ENCODE peak calls at places on chromosomes 16 and 17, in seven cellular contexts. A is CD8-positive, alpha-beta T cell; T is RWPE1; E is left ventricle myocardium inferior; Q is neural progenitor cell; M is esophagus muscularis mucosa; N is CD4-positive, alpha-beta T cell. J is an unnamed sample.
A peak's percentile ranks its signal among the peaks of the same experiment; 100 is the strongest.

GRCh38 chr17:20702692-20703091 is 123.2 kb downstream of the CDRT15L2 start:
- DNase-seq in A (no peak), T (no peak), E (no peak), Q (no peak), M (no peak), N (no peak), J (no peak)

GRCh38 chr17:4648741-4649140 is 7.3 kb upstream of the ALOX15 start:
- DNase-seq in A (no peak), T (no peak), E (no peak), Q (no peak), M (no peak), N (no peak), J (no peak)

GRCh38 chr17:47729486-47729885 is 3.5 kb upstream of the TBX21 start:
- DNase-seq in A (no peak), T (no peak), E (no peak), Q (no peak), M (no peak), N (no peak), J (no peak)

GRCh38 chr17:32807577-32807976 is 69.3 kb downstream of the MYO1D start:
- DNase-seq in A (no peak), T (no peak), E (no peak), Q (no peak), M (no peak), N (no peak), J (no peak)

GRCh38 chr17:27293359-27293897 is 486 bp upstream of the WSB1 start:
- DNase-seq in A (peak; percentile 6), T (no peak), E (no peak), Q (peak; percentile 16), M (no peak), N (peak; percentile 6), J (no peak)

GRCh38 chr16:30541502-30542329 is 7.1 kb upstream of the ZNF747 start:
- DNase-seq in A (no peak), T (no peak), E (no peak), Q (peak; percentile 18), M (no peak), N (no peak), J (no peak)

GRCh38 chr17:79916506-79916905 is 77.3 kb upstream of the CBX4 start:
- DNase-seq in A (no peak), T (no peak), E (no peak), Q (no peak), M (no peak), N (no peak), J (no peak)

GRCh38 chr17:79840989-79841286 is 1.7 kb upstream of the CBX4 start:
- DNase-seq in A (no peak), T (no peak), E (no peak), Q (no peak), M (no peak), N (no peak), J (no peak)

GRCh38 chr16:1915732-1916653 is 2.2 kb downstream of the HS3ST6 start:
- DNase-seq in A (no peak), T (no peak), E (no peak), Q (peak; percentile 37), M (no peak), N (no peak), J (no peak)

GRCh38 chr17:17545031-17545820 is 46.3 kb downstream of the PEMT start:
- DNase-seq in A (no peak), T (no peak), E (no peak), Q (no peak), M (no peak), N (no peak), J (no peak)

GRCh38 chr16:20410153-20410723 is 904 bp downstream of the ACSM5 start:
- DNase-seq in A (no peak), T (no peak), E (no peak), Q (no peak), M (no peak), N (no peak), J (no peak)

GRCh38 chr17:73622381-73622780 is 21.9 kb downstream of the SDK2 start:
- DNase-seq in A (no peak), T (no peak), E (no peak), Q (no peak), M (no peak), N (no peak), J (no peak)

GRCh38 chr17:50909765-50910661 is 43.9 kb upstream of the TOB1 start:
- DNase-seq in A (peak; percentile 77), T (no peak), E (no peak), Q (no peak), M (no peak), N (peak; percentile 65), J (no peak)

GRCh38 chr16:5361322-5361721 is 263.7 kb upstream of the EEF2KMT start:
- DNase-seq in A (no peak), T (no peak), E (no peak), Q (no peak), M (no peak), N (no peak), J (no peak)

GRCh38 chr16:21990381-21990944 is 10.5 kb downstream of the PDZD9 start:
- DNase-seq in A (no peak), T (no peak), E (no peak), Q (no peak), M (no peak), N (no peak), J (no peak)

GRCh38 chr17:41537990-41538389 is 9.9 kb upstream of the KRT19 start:
- DNase-seq in A (no peak), T (peak; percentile 44), E (no peak), Q (no peak), M (no peak), N (no peak), J (no peak)

GRCh38 chr17:77882481-77883212 is 75.9 kb upstream of the TNRC6C start:
- DNase-seq in A (peak; percentile 90), T (no peak), E (peak; percentile 73), Q (no peak), M (no peak), N (peak; percentile 82), J (no peak)

GRCh38 chr17:64212122-64212521 is 50.9 kb downstream of the TEX2 start:
- DNase-seq in A (no peak), T (no peak), E (no peak), Q (no peak), M (no peak), N (no peak), J (no peak)

GRCh38 chr16:88303405-88303804 is 79.4 kb upstream of the ZNF469 start:
- DNase-seq in A (no peak), T (no peak), E (no peak), Q (no peak), M (no peak), N (no peak), J (no peak)

GRCh38 chr16:71912483-71912882 is 17.2 kb downstream of the IST1 start:
- DNase-seq in A (no peak), T (no peak), E (no peak), Q (no peak), M (no peak), N (no peak), J (no peak)

GRCh38 chr16:16782153-16782552 is 403.2 kb downstream of the NPIPA7 start:
- DNase-seq in A (no peak), T (no peak), E (no peak), Q (no peak), M (no peak), N (no peak), J (no peak)

GRCh38 chr17:43018008-43018853 is 4.0 kb downstream of the VAT1 start:
- DNase-seq in A (peak; percentile 39), T (no peak), E (no peak), Q (peak; percentile 77), M (no peak), N (no peak), J (no peak)

GRCh38 chr16:75110637-75111513 is 5.7 kb downstream of the LDHD start:
- DNase-seq in A (peak; percentile 81), T (peak; percentile 76), E (peak; percentile 88), Q (peak; percentile 95), M (peak; percentile 97), N (peak; percentile 76), J (peak; percentile 96)
- TF ChIP-seq CTCF in A (peak; percentile 83), T (peak; percentile 86), E (peak; percentile 94), Q (peak; percentile 84), M (peak; percentile 92), N (peak; percentile 91), J (peak; percentile 70)

DNA sequence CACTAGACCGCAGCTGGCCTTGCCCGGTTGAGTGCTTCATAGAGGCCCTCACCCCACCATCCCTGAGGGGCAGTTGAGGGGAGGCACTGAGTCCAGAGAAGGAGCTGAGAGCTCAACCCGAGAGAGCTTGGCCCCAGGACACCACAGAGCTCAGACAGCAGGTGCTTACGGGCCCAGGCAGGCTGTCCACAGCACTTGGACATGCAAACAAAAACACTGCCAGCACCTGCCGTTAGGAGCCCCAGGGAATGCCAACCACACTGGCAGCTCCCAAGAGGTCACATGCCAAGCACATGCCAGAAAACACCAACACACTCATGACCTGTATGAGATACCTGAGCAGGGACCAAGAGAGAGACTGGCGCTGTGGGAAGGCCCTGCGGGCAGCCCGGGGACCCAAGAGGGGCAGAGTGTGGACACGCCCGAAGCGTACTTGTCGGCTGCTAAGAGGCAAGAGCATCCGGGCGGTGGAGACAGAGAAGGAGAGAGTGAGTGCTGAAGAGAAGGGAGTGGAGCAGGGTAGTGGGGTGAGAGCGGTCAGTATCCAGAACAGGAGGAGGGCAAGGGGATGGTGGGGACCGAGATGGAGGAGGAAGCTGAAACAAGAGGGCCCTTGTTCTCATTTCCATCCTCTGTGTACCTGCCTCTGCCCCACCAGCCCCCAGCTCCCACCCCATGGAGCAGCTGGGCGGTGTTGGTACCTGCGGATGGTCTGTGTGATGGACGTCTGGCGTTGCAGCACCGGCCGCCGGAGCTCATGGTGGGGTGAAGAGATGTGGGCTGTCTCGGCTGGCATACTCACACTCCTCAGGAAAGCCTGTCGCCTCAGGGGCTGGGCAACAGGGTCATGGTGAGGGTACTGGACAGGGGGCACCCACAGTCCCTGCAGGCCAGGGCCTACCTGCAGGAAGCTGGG is 8.2 kb downstream of the RHBDF1 start:
- DNase-seq in A (no peak), T (no peak), E (no peak), Q (no peak), M (no peak), N (no peak), J (no peak)
- H3K27ac ChIP-seq in A (no peak overlapping the region), T (no peak overlapping the region), E (no peak overlapping the region), Q (no peak overlapping the region), M (no peak overlapping the region), N (no peak overlapping the region), J (no peak overlapping the region)

DNA sequence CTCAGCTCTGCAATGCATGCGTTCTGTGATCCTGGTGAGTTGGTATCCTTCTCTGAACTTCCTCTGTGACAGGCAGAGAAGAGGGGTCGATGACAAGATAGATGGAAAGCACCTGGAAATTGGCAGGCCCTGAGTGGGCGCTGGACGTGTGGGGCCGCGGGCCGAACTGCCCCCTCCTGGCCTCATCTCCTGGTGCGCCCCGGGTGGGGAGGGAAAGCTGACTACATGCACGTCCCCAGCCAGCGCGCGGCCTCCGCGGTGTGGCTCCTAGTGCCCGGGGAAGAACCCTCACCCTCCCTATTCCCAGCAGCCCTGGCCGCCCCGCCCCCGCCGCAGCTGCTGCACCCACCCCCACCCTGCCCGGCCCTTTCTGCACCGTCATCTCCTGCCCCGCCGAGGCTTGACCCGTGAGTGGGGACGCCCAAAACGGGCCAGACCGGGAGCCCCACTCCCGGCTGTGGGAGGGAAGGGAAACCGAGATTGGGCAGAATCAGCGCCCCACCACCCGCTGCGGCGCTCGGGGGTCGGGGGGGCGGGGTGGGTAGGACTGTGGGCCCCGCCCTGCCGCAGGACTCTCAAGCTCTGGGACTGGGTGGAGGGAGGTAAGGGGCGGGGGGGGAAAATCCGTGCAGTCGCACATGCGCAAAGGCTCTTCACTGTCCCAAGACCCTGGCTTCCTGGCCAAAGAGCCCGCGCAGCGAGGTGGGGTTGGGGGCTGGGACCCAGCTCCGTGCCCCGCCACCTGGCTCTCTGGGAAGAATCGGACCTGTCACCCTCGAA is at the start of gene NOL3:
- DNase-seq in A (no peak), T (peak; percentile 79), E (peak; percentile 90), Q (peak; percentile 87), M (peak; percentile 97), N (no peak), J (no peak)
- TF ChIP-seq CTCF in A (no peak), T (no peak), E (no peak), Q (no peak), M (no peak), N (no peak), J (no peak)

GRCh38 chr17:1776857-1777256 is 15.0 kb downstream of the SERPINF1 start:
- DNase-seq in A (no peak), T (no peak), E (no peak), Q (no peak), M (no peak), N (no peak), J (no peak)
- H3K27ac ChIP-seq in A (no peak overlapping the region), T (peak overlapping the region; percentile 99), E (no peak overlapping the region), Q (no peak overlapping the region), M (no peak overlapping the region), N (no peak overlapping the region), J (no peak overlapping the region)